ENCODE peak calls at places on chromosomes 13 and 19, in eight cellular contexts. D, C, E, A, F, Y, Z and M are unnamed samples.

GRCh38 chr13:51258612-51259358 is 36.6 kb downstream of the FAM124A start:
- DNase-seq in D (no peak), C (no peak), E (peak; percentile 47), A (no peak), F (no peak), Y (no peak), Z (no peak), M (no peak)

GRCh38 chr19:5950744-5951143 is 27.2 kb downstream of the RANBP3 start:
- DNase-seq in D (no peak), C (no peak), E (no peak), A (no peak), F (no peak), Y (no peak), Z (peak; percentile 69), M (no peak)

GRCh38 chr19:843180-843835 is 2.5 kb downstream of the PRTN3 start:
- DNase-seq in D (no peak), C (no peak), E (no peak), A (no peak), F (no peak), Y (peak; percentile 69), Z (peak; percentile 79), M (no peak)

GRCh38 chr13:74026753-74027152 is 107.5 kb downstream of the KLF12 start:
- DNase-seq in D (peak; percentile 86), C (no peak), E (no peak), A (no peak), F (no peak), Y (peak; percentile 81), Z (no peak), M (peak; percentile 45)

GRCh38 chr19:37227996-37228395 is 10.0 kb downstream of the ZNF383 start:
- DNase-seq in D (peak; percentile 15), C (no peak), E (peak; percentile 56), A (no peak), F (no peak), Y (peak; percentile 72), Z (peak; percentile 42), M (no peak)

GRCh38 chr13:25037057-25037813 is 58.7 kb upstream of the PABPC3 start:
- DNase-seq in D (peak; percentile 45), C (no peak), E (peak; percentile 79), A (peak; percentile 73), F (no peak), Y (peak; percentile 74), Z (peak; percentile 82), M (peak; percentile 70)

GRCh38 chr13:51105046-51105445 is 6.0 kb downstream of the C13orf42 start:
- DNase-seq in D (no peak), C (no peak), E (no peak), A (no peak), F (no peak), Y (no peak), Z (no peak), M (no peak)

GRCh38 chr19:14383898-14384669 is 2.8 kb downstream of the ADGRE5 start:
- DNase-seq in D (no peak), C (peak; percentile 84), E (peak; percentile 54), A (peak; percentile 49), F (peak; percentile 53), Y (no peak), Z (no peak), M (no peak)

GRCh38 chr13:31631071-31631470 is 108.3 kb upstream of the RXFP2 start:
- DNase-seq in D (no peak), C (no peak), E (no peak), A (no peak), F (no peak), Y (peak; percentile 39), Z (no peak), M (peak; percentile 22)

GRCh38 chr13:59276436-59276835 is 887.3 kb downstream of the DIAPH3 start:
- DNase-seq in D (no peak), C (no peak), E (no peak), A (no peak), F (no peak), Y (no peak), Z (no peak), M (no peak)

GRCh38 chr19:33403221-33403972 is 29.9 kb downstream of the CEBPG start:
- DNase-seq in D (no peak), C (peak; percentile 62), E (peak; percentile 48), A (peak; percentile 47), F (peak; percentile 14), Y (no peak), Z (no peak), M (no peak)

GRCh38 chr13:112892759-112893569 is 76.0 kb upstream of the MCF2L start:
- DNase-seq in D (no peak), C (no peak), E (no peak), A (no peak), F (no peak), Y (no peak), Z (peak; percentile 46), M (no peak)

GRCh38 chr19:15402411-15403150 is 16.2 kb downstream of the AKAP8L start:
- DNase-seq in D (no peak), C (peak; percentile 68), E (no peak), A (no peak), F (no peak), Y (no peak), Z (no peak), M (no peak)

GRCh38 chr13:109712187-109712601 is 74.2 kb downstream of the IRS2 start:
- DNase-seq in D (no peak), C (no peak), E (peak; percentile 34), A (no peak), F (no peak), Y (no peak), Z (peak; percentile 45), M (no peak)

GRCh38 chr13:99214232-99214631 is 13.6 kb downstream of the UBAC2 start:
- DNase-seq in D (no peak), C (no peak), E (no peak), A (no peak), F (no peak), Y (no peak), Z (no peak), M (no peak)

GRCh38 chr19:18328340-18329034 is 5.6 kb upstream of the LSM4 start:
- DNase-seq in D (peak; percentile 93), C (peak; percentile 98), E (peak; percentile 100), A (peak; percentile 98), F (peak; percentile 89), Y (peak; percentile 95), Z (peak; percentile 97), M (no peak)

GRCh38 chr19:31064486-31064885 is 284.8 kb downstream of the TSHZ3 start:
- DNase-seq in D (no peak), C (no peak), E (peak; percentile 92), A (no peak), F (no peak), Y (no peak), Z (no peak), M (no peak)

GRCh38 chr13:26987614-26988013 is 184.0 kb downstream of the USP12 start:
- DNase-seq in D (no peak), C (peak; percentile 45), E (no peak), A (no peak), F (no peak), Y (no peak), Z (no peak), M (no peak)

GRCh38 chr13:29849071-29849541 is 1.3 kb downstream of the UBL3 start:
- DNase-seq in D (peak; percentile 10), C (no peak), E (peak; percentile 64), A (peak; percentile 36), F (no peak), Y (no peak), Z (peak; percentile 23), M (no peak)

GRCh38 chr13:26679411-26679810 is 81.2 kb downstream of the GPR12 start:
- DNase-seq in D (no peak), C (no peak), E (no peak), A (peak; percentile 61), F (no peak), Y (no peak), Z (no peak), M (no peak)

GRCh38 chr19:35549879-35550523 is 4.6 kb downstream of the TMEM147 start:
- DNase-seq in D (no peak), C (no peak), E (no peak), A (no peak), F (no peak), Y (no peak), Z (no peak), M (no peak)

GRCh38 chr19:23241433-23241832 is 8.8 kb downstream of the ZNF724 start:
- DNase-seq in D (no peak), C (no peak), E (no peak), A (peak; percentile 10), F (no peak), Y (no peak), Z (no peak), M (no peak)
- H3K9me3 ChIP-seq in D (no peaks in the 10 kb centered on the region), C (no peaks in the 10 kb centered on the region), E (peaks cover 39% of the 10 kb centered on the region), A (no peaks in the 10 kb centered on the region), F (no peaks in the 10 kb centered on the region), Y (no peaks in the 10 kb centered on the region), Z (peaks cover 40% of the 10 kb centered on the region), M (no peaks in the 10 kb centered on the region)

GRCh38 chr19:40023969-40024368 is 27.1 kb downstream of the ZNF546 start:
- DNase-seq in D (no peak), C (no peak), E (no peak), A (no peak), F (no peak), Y (no peak), Z (no peak), M (no peak)

GRCh38 chr19:40026597-40026970 is 29.4 kb downstream of the ZNF780B start:
- DNase-seq in D (no peak), C (no peak), E (no peak), A (no peak), F (no peak), Y (no peak), Z (no peak), M (no peak)

GRCh38 chr19:40025938-40026596 is 29.2 kb downstream of the ZNF546 start:
- DNase-seq in D (no peak), C (no peak), E (no peak), A (no peak), F (no peak), Y (no peak), Z (no peak), M (no peak)
- H3K9me3 ChIP-seq in D (no peaks in the 10 kb centered on the region), C (peaks cover 24% of the 10 kb centered on the region), E (peaks cover 23% of the 10 kb centered on the region), A (no peaks in the 10 kb centered on the region), F (no peaks in the 10 kb centered on the region), Y (peaks cover 71% of the 10 kb centered on the region), Z (peaks cover 41% of the 10 kb centered on the region), M (peaks cover 10% of the 10 kb centered on the region)

DNA sequence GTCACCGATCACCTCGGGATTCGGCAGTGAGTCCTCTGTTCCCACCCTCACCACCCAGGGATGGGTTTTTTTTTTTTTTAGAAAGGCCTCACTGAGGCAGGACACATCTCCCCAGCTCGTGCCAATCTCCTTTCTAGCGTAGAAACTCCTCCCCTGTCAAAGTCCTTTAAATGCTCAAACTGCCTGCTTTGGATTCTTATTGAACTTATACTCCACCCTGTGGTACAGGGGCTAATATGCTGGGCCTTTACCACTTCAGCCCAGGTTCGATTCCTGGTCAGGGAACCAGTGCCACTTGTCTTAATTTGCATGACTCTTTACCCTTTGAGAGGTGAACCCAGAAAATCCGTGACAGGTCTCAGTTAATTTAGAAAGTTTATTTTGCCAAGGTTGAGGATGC is 8.3 kb upstream of the ZNF14 start:
- DNase-seq in D (no peak), C (no peak), E (no peak), A (no peak), F (no peak), Y (no peak), Z (no peak), M (no peak)
- H3K9me3 ChIP-seq in D (no peaks in the 10 kb centered on the region), C (no peaks in the 10 kb centered on the region), E (no peaks in the 10 kb centered on the region), A (no peaks in the 10 kb centered on the region), F (no peaks in the 10 kb centered on the region), Y (no peaks in the 10 kb centered on the region), Z (no peaks in the 10 kb centered on the region), M (no peaks in the 10 kb centered on the region)

DNA sequence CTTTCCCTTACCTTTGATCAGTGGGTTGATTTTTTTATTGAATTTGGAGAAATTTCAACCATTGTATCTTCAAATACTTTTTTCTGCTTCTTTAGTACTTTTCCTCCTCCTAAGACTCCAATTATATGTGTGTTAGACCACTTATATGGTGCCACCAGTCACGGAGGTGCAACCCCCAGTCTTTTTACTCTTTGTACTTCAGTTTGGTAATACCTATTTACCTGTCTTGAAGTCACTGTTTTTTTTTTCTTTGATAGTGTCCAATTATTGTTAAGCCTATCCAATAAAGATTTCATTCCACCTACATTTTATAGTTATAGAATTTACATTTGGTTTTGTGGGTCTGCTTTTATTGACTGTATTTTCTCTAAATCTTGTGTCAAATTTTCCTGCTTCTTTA is 14.9 kb downstream of the ZNF283 start:
- DNase-seq in D (no peak), C (no peak), E (no peak), A (no peak), F (no peak), Y (no peak), Z (no peak), M (no peak)
- H3K9me3 ChIP-seq in D (no peaks in the 10 kb centered on the region), C (peaks cover 9% of the 10 kb centered on the region), E (peaks cover 41% of the 10 kb centered on the region), A (peaks cover 3% of the 10 kb centered on the region), F (peaks cover 3% of the 10 kb centered on the region), Y (peaks cover 56% of the 10 kb centered on the region), Z (peaks cover 51% of the 10 kb centered on the region), M (peaks cover 4% of the 10 kb centered on the region)